ENCODE peak calls at places on chromosome 3, in seven cellular contexts. One of them, this sample, is unnamed.

GRCh38 chr3:137737208-137737607 is 26.9 kb upstream of the SOX14 start:
- DNase-seq in fibroblast of lung: no peak
- DNase-seq in tibial artery: no peak
- DNase-seq in BJ: no peak
- DNase-seq in Peyer's patch: no peak
- DNase-seq in GM06990: no peak
- DNase-seq in tibial nerve: no peak
- DNase-seq in this sample: no peak

GRCh38 chr3:160885791-160886286 is 129.8 kb downstream of the PPM1L start:
- DNase-seq in fibroblast of lung: peak; percentile 72
- DNase-seq in tibial artery: no peak
- DNase-seq in BJ: no peak
- DNase-seq in Peyer's patch: peak; percentile 52
- DNase-seq in GM06990: peak; percentile 63
- DNase-seq in tibial nerve: peak; percentile 64
- DNase-seq in this sample: peak; percentile 91

GRCh38 chr3:53229171-53229570 is 26.7 kb downstream of the TKT start:
- DNase-seq in fibroblast of lung: no peak
- DNase-seq in tibial artery: peak; percentile 61
- DNase-seq in BJ: no peak
- DNase-seq in Peyer's patch: no peak
- DNase-seq in GM06990: no peak
- DNase-seq in tibial nerve: no peak
- DNase-seq in this sample: no peak

GRCh38 chr3:144344925-144345548 is 373.4 kb downstream of the DIPK2A start:
- DNase-seq in fibroblast of lung: no peak
- DNase-seq in tibial artery: no peak
- DNase-seq in BJ: no peak
- DNase-seq in Peyer's patch: no peak
- DNase-seq in GM06990: no peak
- DNase-seq in tibial nerve: no peak
- DNase-seq in this sample: peak; percentile 81

GRCh38 chr3:112759681-112760080 is 87.0 kb downstream of the CD200R1L start:
- DNase-seq in fibroblast of lung: no peak
- DNase-seq in tibial artery: no peak
- DNase-seq in BJ: no peak
- DNase-seq in Peyer's patch: no peak
- DNase-seq in GM06990: no peak
- DNase-seq in tibial nerve: no peak
- DNase-seq in this sample: no peak

GRCh38 chr3:177122183-177122856 is 75.0 kb downstream of the TBL1XR1 start:
- DNase-seq in fibroblast of lung: no peak
- DNase-seq in tibial artery: no peak
- DNase-seq in BJ: no peak
- DNase-seq in Peyer's patch: no peak
- DNase-seq in GM06990: no peak
- DNase-seq in tibial nerve: no peak
- DNase-seq in this sample: no peak

GRCh38 chr3:51709004-51709420 is 2.1 kb downstream of the GRM2 start:
- DNase-seq in fibroblast of lung: no peak
- DNase-seq in tibial artery: peak; percentile 59
- DNase-seq in BJ: no peak
- DNase-seq in Peyer's patch: no peak
- DNase-seq in GM06990: no peak
- DNase-seq in tibial nerve: no peak
- DNase-seq in this sample: no peak

GRCh38 chr3:164897335-164897734 is 181.0 kb downstream of the SI start:
- DNase-seq in fibroblast of lung: no peak
- DNase-seq in tibial artery: no peak
- DNase-seq in BJ: no peak
- DNase-seq in Peyer's patch: no peak
- DNase-seq in GM06990: no peak
- DNase-seq in tibial nerve: no peak
- DNase-seq in this sample: peak; percentile 38

GRCh38 chr3:18080198-18080689 is 337.8 kb upstream of the TBC1D5 start:
- DNase-seq in fibroblast of lung: peak; percentile 64
- DNase-seq in tibial artery: no peak
- DNase-seq in BJ: no peak
- DNase-seq in Peyer's patch: no peak
- DNase-seq in GM06990: no peak
- DNase-seq in tibial nerve: no peak
- DNase-seq in this sample: no peak

GRCh38 chr3:22296641-22297040 is 545.6 kb upstream of the ZNF385D start:
- DNase-seq in fibroblast of lung: peak; percentile 8
- DNase-seq in tibial artery: no peak
- DNase-seq in BJ: no peak
- DNase-seq in Peyer's patch: no peak
- DNase-seq in GM06990: no peak
- DNase-seq in tibial nerve: no peak
- DNase-seq in this sample: no peak

GRCh38 chr3:152547153-152547552 is 278.4 kb downstream of the MBNL1 start:
- DNase-seq in fibroblast of lung: no peak
- DNase-seq in tibial artery: no peak
- DNase-seq in BJ: no peak
- DNase-seq in Peyer's patch: no peak
- DNase-seq in GM06990: no peak
- DNase-seq in tibial nerve: no peak
- DNase-seq in this sample: no peak

GRCh38 chr3:94349310-94349848 is 286.5 kb downstream of the NSUN3 start:
- DNase-seq in fibroblast of lung: no peak
- DNase-seq in tibial artery: no peak
- DNase-seq in BJ: no peak
- DNase-seq in Peyer's patch: no peak
- DNase-seq in GM06990: no peak
- DNase-seq in tibial nerve: no peak
- DNase-seq in this sample: no peak

GRCh38 chr3:27659279-27660021 is 62.7 kb downstream of the EOMES start:
- DNase-seq in fibroblast of lung: peak; percentile 34
- DNase-seq in tibial artery: peak; percentile 73
- DNase-seq in BJ: no peak
- DNase-seq in Peyer's patch: peak; percentile 55
- DNase-seq in GM06990: no peak
- DNase-seq in tibial nerve: peak; percentile 24
- DNase-seq in this sample: no peak

DNA sequence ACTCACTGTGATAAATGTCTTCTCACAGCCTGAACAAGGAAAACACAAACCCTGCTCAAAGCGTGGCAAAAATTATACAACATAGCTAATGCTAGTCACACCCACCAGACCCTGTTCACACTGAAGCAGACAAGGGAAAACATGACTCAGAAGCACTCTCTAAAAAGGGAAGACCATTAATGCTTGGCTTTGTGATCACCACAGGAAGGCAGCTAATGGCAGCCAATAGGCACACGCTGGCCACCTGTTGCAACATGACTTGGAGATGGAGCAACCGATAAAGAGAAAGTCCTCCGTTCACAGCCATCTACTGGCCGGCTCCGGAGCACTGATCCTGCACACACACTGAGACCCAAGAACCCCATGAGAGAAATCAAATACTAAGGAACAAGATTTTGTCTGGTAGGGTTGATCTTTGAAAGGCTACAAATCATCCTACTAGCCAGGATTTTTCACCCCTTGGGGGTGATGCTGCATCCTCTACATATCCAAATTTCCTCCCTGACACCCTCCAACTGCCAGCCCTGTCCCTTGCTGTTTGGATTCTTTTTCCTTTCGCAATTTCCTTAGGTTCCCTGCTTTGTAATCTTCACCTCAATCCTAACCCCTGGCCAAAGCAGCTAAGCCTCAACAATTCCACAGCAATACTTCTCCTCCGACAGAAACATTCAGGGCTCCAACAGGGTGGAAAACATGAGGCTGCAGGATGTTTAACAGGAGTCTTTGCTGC is 3.2 kb downstream of the ZXDC start:
- DNase-seq in fibroblast of lung: peak; percentile 96
- DNase-seq in tibial artery: peak; percentile 88
- DNase-seq in BJ: peak; percentile 68
- DNase-seq in Peyer's patch: peak; percentile 36
- DNase-seq in GM06990: no peak
- DNase-seq in tibial nerve: peak; percentile 63
- DNase-seq in this sample: no peak
- H3K4me3 ChIP-seq in fibroblast of lung: peak overlapping the region; percentile 29
- H3K4me3 ChIP-seq in tibial artery: peak overlapping the region; percentile 75
- H3K4me3 ChIP-seq in BJ: no peak overlapping the region
- H3K4me3 ChIP-seq in Peyer's patch: peak overlapping the region; percentile 13
- H3K4me3 ChIP-seq in GM06990: no peak overlapping the region
- H3K4me3 ChIP-seq in tibial nerve: no peak overlapping the region
- H3K4me3 ChIP-seq in this sample: no peak overlapping the region

DNA sequence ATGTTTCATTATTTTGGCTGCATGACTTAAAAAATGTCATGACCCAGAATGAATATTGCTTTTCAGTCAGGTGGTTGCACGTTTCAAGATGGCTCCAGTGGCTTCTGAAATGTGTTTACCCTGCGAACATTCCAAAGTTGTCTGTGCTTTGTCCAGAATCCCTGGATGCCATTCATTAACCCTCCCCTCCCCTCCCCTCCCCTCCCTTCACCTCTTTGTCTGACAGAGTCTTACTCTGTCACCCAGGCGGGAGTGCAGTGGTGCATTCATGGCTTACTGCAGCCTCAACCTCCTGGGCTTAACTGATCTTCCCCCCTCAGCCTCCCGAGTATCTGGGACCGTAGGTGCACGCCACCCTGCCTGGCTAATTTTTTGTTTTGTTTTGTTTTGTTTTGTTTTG is 308.0 kb downstream of the PTPRG start:
- DNase-seq in fibroblast of lung: no peak
- DNase-seq in tibial artery: no peak
- DNase-seq in BJ: no peak
- DNase-seq in Peyer's patch: no peak
- DNase-seq in GM06990: no peak
- DNase-seq in tibial nerve: no peak
- DNase-seq in this sample: no peak
- H3K4me3 ChIP-seq in fibroblast of lung: no peak overlapping the region
- H3K4me3 ChIP-seq in tibial artery: no peak overlapping the region
- H3K4me3 ChIP-seq in BJ: no peak overlapping the region
- H3K4me3 ChIP-seq in Peyer's patch: no peak overlapping the region
- H3K4me3 ChIP-seq in GM06990: no peak overlapping the region
- H3K4me3 ChIP-seq in tibial nerve: no peak overlapping the region
- H3K4me3 ChIP-seq in this sample: no peak overlapping the region

GRCh38 chr3:141425523-141426233 is 57.4 kb downstream of the ZBTB38 start:
- DNase-seq in fibroblast of lung: peak; percentile 77
- DNase-seq in tibial artery: no peak
- DNase-seq in BJ: no peak
- DNase-seq in Peyer's patch: no peak
- DNase-seq in GM06990: no peak
- DNase-seq in tibial nerve: no peak
- DNase-seq in this sample: no peak

GRCh38 chr3:141422961-141423582 is 54.8 kb downstream of the ZBTB38 start:
- DNase-seq in fibroblast of lung: no peak
- DNase-seq in tibial artery: no peak
- DNase-seq in BJ: no peak
- DNase-seq in Peyer's patch: no peak
- DNase-seq in GM06990: no peak
- DNase-seq in tibial nerve: no peak
- DNase-seq in this sample: no peak

GRCh38 chr3:141429371-141430035 is 57.3 kb upstream of the RASA2 start:
- DNase-seq in fibroblast of lung: no peak
- DNase-seq in tibial artery: no peak
- DNase-seq in BJ: no peak
- DNase-seq in Peyer's patch: no peak
- DNase-seq in GM06990: no peak
- DNase-seq in tibial nerve: no peak
- DNase-seq in this sample: no peak

GRCh38 chr3:141427764-141428163 is 59.1 kb upstream of the RASA2 start:
- DNase-seq in fibroblast of lung: no peak
- DNase-seq in tibial artery: no peak
- DNase-seq in BJ: no peak
- DNase-seq in Peyer's patch: no peak
- DNase-seq in GM06990: no peak
- DNase-seq in tibial nerve: no peak
- DNase-seq in this sample: no peak

GRCh38 chr3:141426404-141427034 is 58.2 kb downstream of the ZBTB38 start:
- DNase-seq in fibroblast of lung: peak; percentile 82
- DNase-seq in tibial artery: peak; percentile 92
- DNase-seq in BJ: no peak
- DNase-seq in Peyer's patch: no peak
- DNase-seq in GM06990: no peak
- DNase-seq in tibial nerve: peak; percentile 65
- DNase-seq in this sample: no peak
- H3K4me3 ChIP-seq in fibroblast of lung: no peak overlapping the region
- H3K4me3 ChIP-seq in tibial artery: no peak overlapping the region
- H3K4me3 ChIP-seq in BJ: no peak overlapping the region
- H3K4me3 ChIP-seq in Peyer's patch: no peak overlapping the region
- H3K4me3 ChIP-seq in GM06990: no peak overlapping the region
- H3K4me3 ChIP-seq in tibial nerve: no peak overlapping the region
- H3K4me3 ChIP-seq in this sample: no peak overlapping the region

GRCh38 chr3:89266074-89266473 is 158.7 kb downstream of the EPHA3 start:
- DNase-seq in fibroblast of lung: no peak
- DNase-seq in tibial artery: no peak
- DNase-seq in BJ: no peak
- DNase-seq in Peyer's patch: no peak
- DNase-seq in GM06990: no peak
- DNase-seq in tibial nerve: no peak
- DNase-seq in this sample: no peak

GRCh38 chr3:89268059-89268458 is 160.6 kb downstream of the EPHA3 start:
- DNase-seq in fibroblast of lung: peak; percentile 11
- DNase-seq in tibial artery: no peak
- DNase-seq in BJ: no peak
- DNase-seq in Peyer's patch: no peak
- DNase-seq in GM06990: no peak
- DNase-seq in tibial nerve: no peak
- DNase-seq in this sample: no peak

GRCh38 chr3:89276116-89276515 is 168.7 kb downstream of the EPHA3 start:
- DNase-seq in fibroblast of lung: no peak
- DNase-seq in tibial artery: no peak
- DNase-seq in BJ: no peak
- DNase-seq in Peyer's patch: no peak
- DNase-seq in GM06990: no peak
- DNase-seq in tibial nerve: no peak
- DNase-seq in this sample: no peak

GRCh38 chr3:89270201-89270600 is 162.8 kb downstream of the EPHA3 start:
- DNase-seq in fibroblast of lung: no peak
- DNase-seq in tibial artery: no peak
- DNase-seq in BJ: no peak
- DNase-seq in Peyer's patch: no peak
- DNase-seq in GM06990: no peak
- DNase-seq in tibial nerve: no peak
- DNase-seq in this sample: no peak
- H3K4me3 ChIP-seq in fibroblast of lung: no peak overlapping the region
- H3K4me3 ChIP-seq in tibial artery: no peak overlapping the region
- H3K4me3 ChIP-seq in BJ: no peak overlapping the region
- H3K4me3 ChIP-seq in Peyer's patch: no peak overlapping the region
- H3K4me3 ChIP-seq in GM06990: no peak overlapping the region
- H3K4me3 ChIP-seq in tibial nerve: no peak overlapping the region
- H3K4me3 ChIP-seq in this sample: no peak overlapping the region

DNA sequence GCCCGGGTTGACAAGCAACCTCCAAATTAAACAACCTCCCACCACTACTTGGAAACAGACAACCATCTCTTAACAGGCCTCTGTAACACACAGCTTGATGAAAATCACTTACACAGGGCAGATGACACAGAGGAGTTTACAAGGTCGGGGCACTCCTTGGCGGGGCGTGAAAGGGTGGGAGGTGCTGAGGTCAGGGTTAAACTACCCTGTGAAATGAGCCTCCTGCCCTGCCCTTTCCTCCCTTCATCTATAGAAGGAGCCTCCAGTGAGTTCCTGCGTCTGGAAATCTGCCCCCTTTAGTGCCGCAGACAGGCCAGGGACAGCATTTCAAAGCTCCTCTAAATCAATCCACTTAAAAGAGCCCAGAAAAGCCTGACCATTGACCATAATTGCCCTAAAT is 1.9 kb downstream of the ROBO1 start:
- DNase-seq in fibroblast of lung: no peak
- DNase-seq in tibial artery: no peak
- DNase-seq in BJ: no peak
- DNase-seq in Peyer's patch: no peak
- DNase-seq in GM06990: no peak
- DNase-seq in tibial nerve: no peak
- DNase-seq in this sample: no peak
- H3K4me3 ChIP-seq in fibroblast of lung: peak overlapping the region; percentile 13
- H3K4me3 ChIP-seq in tibial artery: no peak overlapping the region
- H3K4me3 ChIP-seq in BJ: no peak overlapping the region
- H3K4me3 ChIP-seq in Peyer's patch: no peak overlapping the region
- H3K4me3 ChIP-seq in GM06990: no peak overlapping the region
- H3K4me3 ChIP-seq in tibial nerve: no peak overlapping the region
- H3K4me3 ChIP-seq in this sample: no peak overlapping the region